ENCODE peak calls at places on chromosomes 16 and 17, in four cellular contexts. One of them, this sample, is unnamed.

GRCh38 chr17:64411999-64412771 is 21.5 kb upstream of the PECAM1 start:
- DNase-seq in HCT116: no peak
- DNase-seq in HepG2: no peak
- DNase-seq in K562: peak
- DNase-seq in this sample: no peak

GRCh38 chr16:57377080-57377841 is 5.0 kb downstream of the CX3CL1 start:
- DNase-seq in HCT116: no peak
- DNase-seq in HepG2: peak
- DNase-seq in K562: no peak
- DNase-seq in this sample: no peak

GRCh38 chr16:50081428-50082018 is 15.8 kb downstream of the HEATR3 start:
- DNase-seq in HCT116: no peak
- DNase-seq in HepG2: no peak
- DNase-seq in K562: no peak
- DNase-seq in this sample: no peak

GRCh38 chr17:19714542-19715411 is 1.6 kb downstream of the SLC47A2 start:
- DNase-seq in HCT116: no peak
- DNase-seq in HepG2: no peak
- DNase-seq in K562: no peak
- DNase-seq in this sample: no peak

GRCh38 chr17:10183931-10184930 is 14.2 kb downstream of the GAS7 start:
- DNase-seq in HCT116: no peak
- DNase-seq in HepG2: no peak
- DNase-seq in K562: no peak
- DNase-seq in this sample: no peak

GRCh38 chr17:81420769-81421462 is 25.7 kb downstream of the BAHCC1 start:
- DNase-seq in HCT116: no peak
- DNase-seq in HepG2: no peak
- DNase-seq in K562: no peak
- DNase-seq in this sample: no peak

GRCh38 chr17:46178550-46179198 is 14.6 kb downstream of the KANSL1 start:
- DNase-seq in HCT116: no peak
- DNase-seq in HepG2: no peak
- DNase-seq in K562: no peak
- DNase-seq in this sample: no peak

GRCh38 chr17:34252890-34253525 is 2.1 kb upstream of the CCL2 start:
- DNase-seq in HCT116: no peak
- DNase-seq in HepG2: no peak
- DNase-seq in K562: no peak
- DNase-seq in this sample: no peak

GRCh38 chr17:12410721-12411120 is 255.0 kb upstream of the MYOCD start:
- DNase-seq in HCT116: no peak
- DNase-seq in HepG2: no peak
- DNase-seq in K562: no peak
- DNase-seq in this sample: no peak

GRCh38 chr17:35752471-35752870 is 568 bp downstream of the GAS2L2 start:
- DNase-seq in HCT116: no peak
- DNase-seq in HepG2: no peak
- DNase-seq in K562: no peak
- DNase-seq in this sample: no peak

GRCh38 chr16:85759631-85760419 is 8.9 kb upstream of the C16orf74 start:
- DNase-seq in HCT116: no peak
- DNase-seq in HepG2: no peak
- DNase-seq in K562: peak
- DNase-seq in this sample: peak

GRCh38 chr17:77908501-77908900 is 50.0 kb upstream of the TNRC6C start:
- DNase-seq in HCT116: no peak
- DNase-seq in HepG2: no peak
- DNase-seq in K562: no peak
- DNase-seq in this sample: no peak

GRCh38 chr17:80965606-80966005 is 26.0 kb upstream of the CHMP6 start:
- DNase-seq in HCT116: no peak
- DNase-seq in HepG2: no peak
- DNase-seq in K562: no peak
- DNase-seq in this sample: no peak

GRCh38 chr17:73189417-73190099 is 3.3 kb upstream of the COG1 start:
- DNase-seq in HCT116: peak
- DNase-seq in HepG2: peak
- DNase-seq in K562: no peak
- DNase-seq in this sample: peak

GRCh38 chr17:56603486-56604238 is 10.2 kb downstream of the NOG start:
- DNase-seq in HCT116: no peak
- DNase-seq in HepG2: no peak
- DNase-seq in K562: no peak
- DNase-seq in this sample: no peak

GRCh38 chr16:2520097-2520783 is at the start of gene AMDHD2:
- DNase-seq in HCT116: peak
- DNase-seq in HepG2: peak
- DNase-seq in K562: peak
- DNase-seq in this sample: no peak

GRCh38 chr17:35947156-35947585 is 3.7 kb upstream of the LYZL6 start:
- DNase-seq in HCT116: peak
- DNase-seq in HepG2: peak
- DNase-seq in K562: peak
- DNase-seq in this sample: peak

GRCh38 chr16:678858-679807 is 1.1 kb upstream of the STUB1 start:
- DNase-seq in HCT116: no peak
- DNase-seq in HepG2: peak
- DNase-seq in K562: peak
- DNase-seq in this sample: no peak

GRCh38 chr16:69613283-69614154 is 47.8 kb downstream of the NFAT5 start:
- DNase-seq in HCT116: no peak
- DNase-seq in HepG2: peak
- DNase-seq in K562: no peak
- DNase-seq in this sample: no peak

GRCh38 chr16:8760021-8760420 is 37.4 kb downstream of the TMEM186 start:
- DNase-seq in HCT116: no peak
- DNase-seq in HepG2: no peak
- DNase-seq in K562: no peak
- DNase-seq in this sample: no peak

GRCh38 chr17:65588194-65588808 is 26.9 kb upstream of the AXIN2 start:
- DNase-seq in HCT116: peak
- DNase-seq in HepG2: peak
- DNase-seq in K562: peak
- DNase-seq in this sample: no peak

GRCh38 chr17:30095507-30096244 is 20.9 kb upstream of the NSRP1 start:
- DNase-seq in HCT116: peak
- DNase-seq in HepG2: peak
- DNase-seq in K562: peak
- DNase-seq in this sample: peak

GRCh38 chr17:39099686-39100293 is 51.6 kb downstream of the PLXDC1 start:
- DNase-seq in HCT116: no peak
- DNase-seq in HepG2: no peak
- DNase-seq in K562: no peak
- DNase-seq in this sample: no peak

GRCh38 chr16:72244853-72245252 is 72.9 kb upstream of the PMFBP1 start:
- DNase-seq in HCT116: no peak
- DNase-seq in HepG2: no peak
- DNase-seq in K562: no peak
- DNase-seq in this sample: no peak

GRCh38 chr17:7004398-7005253 is 7.8 kb upstream of the RNASEK start:
- DNase-seq in HCT116: peak
- DNase-seq in HepG2: peak
- DNase-seq in K562: peak
- DNase-seq in this sample: no peak

GRCh38 chr17:73643846-73644144 is 450 bp downstream of the SDK2 start:
- DNase-seq in HCT116: no peak
- DNase-seq in HepG2: no peak
- DNase-seq in K562: no peak
- DNase-seq in this sample: no peak

GRCh38 chr16:57637020-57637419 is 8.6 kb downstream of the ADGRG1 start:
- DNase-seq in HCT116: no peak
- DNase-seq in HepG2: no peak
- DNase-seq in K562: no peak
- DNase-seq in this sample: no peak

GRCh38 chr17:34201767-34202166 is 53.3 kb upstream of the CCL2 start:
- DNase-seq in HCT116: no peak
- DNase-seq in HepG2: no peak
- DNase-seq in K562: no peak
- DNase-seq in this sample: no peak

GRCh38 chr17:50271173-50271750 is 3.0 kb upstream of the TMEM92 start:
- DNase-seq in HCT116: no peak
- DNase-seq in HepG2: no peak
- DNase-seq in K562: no peak
- DNase-seq in this sample: no peak

GRCh38 chr17:50268632-50269287 is 5.5 kb upstream of the TMEM92 start:
- DNase-seq in HCT116: no peak
- DNase-seq in HepG2: no peak
- DNase-seq in K562: no peak
- DNase-seq in this sample: no peak

GRCh38 chr17:50268040-50268439 is 6.2 kb upstream of the TMEM92 start:
- DNase-seq in HCT116: no peak
- DNase-seq in HepG2: no peak
- DNase-seq in K562: no peak
- DNase-seq in this sample: no peak

GRCh38 chr17:50270430-50271172 is 3.7 kb upstream of the TMEM92 start:
- DNase-seq in HCT116: no peak
- DNase-seq in HepG2: no peak
- DNase-seq in K562: no peak
- DNase-seq in this sample: no peak

DNA sequence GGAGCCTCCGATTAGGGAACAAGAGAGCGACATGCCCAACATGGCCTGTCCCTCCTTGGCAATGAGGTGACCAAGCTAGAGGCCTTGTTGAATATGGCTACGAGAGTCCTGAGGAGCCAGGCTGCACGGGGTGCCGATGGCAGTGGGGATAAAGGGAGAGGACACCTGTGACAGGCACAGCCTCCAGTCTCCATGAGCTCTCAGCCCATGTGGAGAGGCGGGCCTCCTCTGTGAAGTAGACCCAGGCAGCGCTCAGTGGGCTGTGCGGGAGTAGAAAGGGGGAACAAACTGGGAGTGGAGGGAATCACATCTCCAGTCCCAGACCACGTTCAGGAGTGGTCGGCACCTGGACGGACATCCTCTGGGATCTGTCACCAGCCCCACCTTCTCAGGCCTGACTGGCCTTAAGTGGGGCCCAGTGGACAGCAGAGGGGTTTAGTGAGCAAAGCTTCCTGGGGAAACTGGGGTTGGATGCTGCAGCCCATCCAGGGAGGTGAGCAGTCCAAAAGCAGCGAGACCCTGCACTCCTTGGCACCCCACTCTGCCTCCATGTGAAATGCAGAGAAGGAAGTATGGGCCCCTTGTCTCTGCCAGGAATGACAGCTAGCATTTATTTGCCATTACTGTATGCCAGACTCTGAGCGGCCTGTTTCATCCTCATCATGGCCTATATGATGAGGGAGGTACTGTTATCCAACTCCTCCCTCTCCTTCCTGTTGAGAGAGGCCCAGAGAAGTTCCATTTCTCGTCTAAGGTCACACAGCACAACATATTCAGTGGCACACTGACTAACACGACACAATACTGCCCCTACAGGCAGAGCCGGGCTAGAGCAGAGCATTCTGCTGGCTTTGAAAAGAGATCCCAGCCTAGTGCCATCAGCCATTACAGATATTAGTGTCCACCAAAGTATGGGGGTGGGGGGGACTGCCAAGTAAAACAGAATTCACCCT is 4.5 kb upstream of the TMEM92 start:
- DNase-seq in HCT116: peak
- DNase-seq in HepG2: peak
- DNase-seq in K562: peak
- DNase-seq in this sample: peak
- TF ChIP-seq TCF7L2 in HCT116: no peak
- TF ChIP-seq TCF7L2 in HepG2: no peak
- TF ChIP-seq TCF7L2 in K562: no peak
- TF ChIP-seq TCF7L2 in this sample: no peak

GRCh38 chr17:31506517-31506916 is 115.0 kb downstream of the RAB11FIP4 start:
- DNase-seq in HCT116: no peak
- DNase-seq in HepG2: no peak
- DNase-seq in K562: no peak
- DNase-seq in this sample: no peak
- TF ChIP-seq TCF7L2 in HCT116: no peak
- TF ChIP-seq TCF7L2 in HepG2: no peak
- TF ChIP-seq TCF7L2 in K562: no peak
- TF ChIP-seq TCF7L2 in this sample: no peak

DNA sequence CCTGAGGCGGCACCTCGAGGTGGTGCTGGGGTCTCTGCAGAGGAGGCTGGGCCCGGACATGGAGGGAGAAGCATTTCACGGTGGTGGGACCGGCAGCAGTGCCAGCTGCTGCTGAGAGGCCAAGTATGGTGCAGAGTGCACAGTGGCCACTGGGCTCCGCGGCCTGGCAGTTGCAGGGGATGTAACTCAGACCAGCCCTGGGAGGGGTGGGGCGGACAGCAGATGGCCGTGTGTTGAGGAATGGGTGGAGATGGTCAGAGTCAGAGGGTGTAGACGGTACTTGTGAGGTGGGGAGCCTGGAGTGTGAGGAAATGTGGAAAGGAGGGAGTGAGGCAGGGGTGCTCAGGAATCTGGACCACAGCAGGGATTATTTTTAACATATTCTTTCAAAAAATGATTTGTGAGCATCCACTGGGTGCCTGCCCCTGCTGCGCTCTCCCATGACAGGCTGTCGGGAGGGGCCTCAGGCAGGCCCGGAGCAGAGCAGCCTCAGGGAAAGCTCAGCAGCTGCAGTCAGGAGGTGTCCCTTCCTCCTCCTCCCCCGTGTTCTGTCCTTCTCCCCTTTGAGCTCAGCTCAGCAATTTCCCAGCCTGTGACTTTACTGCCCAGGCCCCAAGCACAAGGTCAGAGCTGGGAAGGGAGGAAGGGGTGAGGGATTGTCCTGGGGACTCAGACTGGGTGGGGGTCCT is 113.1 kb downstream of the RAP1GAP2 start:
- DNase-seq in HCT116: no peak
- DNase-seq in HepG2: no peak
- DNase-seq in K562: no peak
- DNase-seq in this sample: no peak
- TF ChIP-seq TCF7L2 in HCT116: no peak
- TF ChIP-seq TCF7L2 in HepG2: no peak
- TF ChIP-seq TCF7L2 in K562: no peak
- TF ChIP-seq TCF7L2 in this sample: no peak

GRCh38 chr16:88705746-88706287 is 391 bp downstream of the RNF166 start:
- DNase-seq in HCT116: no peak
- DNase-seq in HepG2: no peak
- DNase-seq in K562: no peak
- DNase-seq in this sample: no peak
- TF ChIP-seq TCF7L2 in HCT116: no peak
- TF ChIP-seq TCF7L2 in HepG2: no peak
- TF ChIP-seq TCF7L2 in K562: no peak
- TF ChIP-seq TCF7L2 in this sample: no peak

This sample was measured in Panc1.